ENCODE peak calls at places on chromosomes 4 and X, in six cellular contexts. B, A, G, Q, H and U are unnamed samples.

GRCh38 chr4:120874792-120875774 is 47.4 kb downstream of the PRDM5 start:
- DNase-seq in B (peak), A (no peak), G (no peak), Q (no peak), H (no peak), U (no peak)

GRCh38 chr4:161894014-161894413 is 269.8 kb downstream of the FSTL5 start:
- DNase-seq in B (no peak), A (no peak), G (no peak), Q (no peak), H (no peak), U (no peak)

GRCh38 chr4:128229458-128229805 is 58.2 kb downstream of the PGRMC2 start:
- DNase-seq in B (no peak), A (no peak), G (no peak), Q (no peak), H (no peak), U (no peak)

GRCh38 chrX:17579021-17579420 is 158.3 kb upstream of the SCML1 start:
- DNase-seq in B (no peak), A (no peak), G (no peak), Q (no peak), H (no peak), U (no peak)

GRCh38 chr4:185143596-185143969 is 517 bp downstream of the SLC25A4 start:
- DNase-seq in B (no peak), A (no peak), G (peak), Q (peak), H (no peak), U (no peak)

GRCh38 chr4:53963336-53963735 is 101.1 kb downstream of the CHIC2 start:
- DNase-seq in B (no peak), A (no peak), G (no peak), Q (no peak), H (peak), U (no peak)

GRCh38 chrX:374566-374965 is 12.1 kb downstream of the PPP2R3B start:
- DNase-seq in B (peak), A (no peak), G (peak), Q (no peak), H (no peak), U (no peak)

GRCh38 chrX:108312938-108313337 is 125.3 kb downstream of the COL4A6 start:
- DNase-seq in B (peak), A (no peak), G (peak), Q (no peak), H (no peak), U (no peak)

GRCh38 chr4:40564004-40564403 is 65.7 kb downstream of the RBM47 start:
- DNase-seq in B (no peak), A (no peak), G (no peak), Q (no peak), H (no peak), U (no peak)

GRCh38 chrX:63050225-63050624 is 300.9 kb downstream of the SPIN4 start:
- DNase-seq in B (no peak), A (no peak), G (no peak), Q (no peak), H (no peak), U (no peak)

GRCh38 chr4:94488667-94489066 is 36.9 kb downstream of the PDLIM5 start:
- DNase-seq in B (no peak), A (no peak), G (peak), Q (no peak), H (no peak), U (no peak)

GRCh38 chrX:139932077-139932900 is 564 bp downstream of the ATP11C start:
- DNase-seq in B (peak), A (peak), G (peak), Q (peak), H (no peak), U (peak)

GRCh38 chrX:101411984-101412383 is 4.0 kb downstream of the HNRNPH2 start:
- DNase-seq in B (no peak), A (no peak), G (no peak), Q (no peak), H (no peak), U (no peak)

GRCh38 chr4:143307536-143307935 is 29.1 kb upstream of the GAB1 start:
- DNase-seq in B (no peak), A (no peak), G (no peak), Q (no peak), H (no peak), U (no peak)

GRCh38 chrX:16671005-16671404 is 21.0 kb downstream of the S100G start:
- DNase-seq in B (peak), A (no peak), G (peak), Q (peak), H (no peak), U (no peak)

GRCh38 chr4:77619408-77619807 is 13.8 kb downstream of the CXCL13 start:
- DNase-seq in B (no peak), A (no peak), G (no peak), Q (no peak), H (no peak), U (no peak)

GRCh38 chrX:134546187-134546586 is 86.2 kb downstream of the HPRT1 start:
- DNase-seq in B (peak), A (no peak), G (no peak), Q (no peak), H (no peak), U (no peak)

GRCh38 chr4:26181616-26182015 is 139.2 kb upstream of the RBPJ start:
- DNase-seq in B (no peak), A (no peak), G (no peak), Q (no peak), H (no peak), U (no peak)

GRCh38 chrX:136889269-136889668 is 8.7 kb upstream of the RBMX start:
- DNase-seq in B (no peak), A (no peak), G (no peak), Q (no peak), H (no peak), U (no peak)

GRCh38 chr4:90184560-90184959 is 57.4 kb downstream of the CCSER1 start:
- DNase-seq in B (no peak), A (no peak), G (no peak), Q (no peak), H (no peak), U (no peak)

GRCh38 chr4:151987606-151988005 is 226.8 kb upstream of the GATB start:
- DNase-seq in B (no peak), A (no peak), G (no peak), Q (no peak), H (no peak), U (no peak)

GRCh38 chrX:3514996-3515395 is 168.5 kb upstream of the MXRA5 start:
- DNase-seq in B (no peak), A (no peak), G (no peak), Q (no peak), H (no peak), U (no peak)

GRCh38 chrX:4994855-4995254 is 1233.8 kb downstream of the NLGN4X start:
- DNase-seq in B (no peak), A (no peak), G (no peak), Q (no peak), H (no peak), U (no peak)

GRCh38 chr4:6999172-7000086 is 43.7 kb upstream of the TADA2B start:
- DNase-seq in B (peak), A (no peak), G (no peak), Q (peak), H (no peak), U (no peak)

GRCh38 chrX:41382699-41383645 is 49.0 kb downstream of the DDX3X start:
- DNase-seq in B (no peak), A (no peak), G (peak), Q (no peak), H (no peak), U (no peak)

GRCh38 chr4:102629686-102630085 is 128.5 kb downstream of the NFKB1 start:
- DNase-seq in B (no peak), A (no peak), G (no peak), Q (no peak), H (no peak), U (no peak)

GRCh38 chr4:58600290-58600689 is 1490.1 kb upstream of the IGFBP7 start:
- DNase-seq in B (peak), A (no peak), G (no peak), Q (no peak), H (no peak), U (no peak)

GRCh38 chr4:103786014-103786413 is 66.2 kb upstream of the TACR3 start:
- DNase-seq in B (peak), A (no peak), G (peak), Q (peak), H (no peak), U (no peak)

GRCh38 chrX:136130931-136131843 is 16.1 kb upstream of the FHL1 start:
- DNase-seq in B (no peak), A (no peak), G (peak), Q (no peak), H (no peak), U (no peak)

GRCh38 chrX:68878977-68879376 is 50.2 kb downstream of the EFNB1 start:
- DNase-seq in B (peak), A (no peak), G (no peak), Q (no peak), H (no peak), U (no peak)

GRCh38 chr4:184269879-184270430 is 52.3 kb upstream of the ENPP6 start:
- DNase-seq in B (no peak), A (no peak), G (no peak), Q (no peak), H (peak), U (no peak)

GRCh38 chr4:169268951-169269781 is 1.6 kb downstream of the SH3RF1 start:
- DNase-seq in B (no peak), A (no peak), G (peak), Q (no peak), H (no peak), U (no peak)

GRCh38 chr4:145722561-145722960 is 42.6 kb downstream of the C4orf51 start:
- DNase-seq in B (no peak), A (no peak), G (no peak), Q (no peak), H (peak), U (no peak)

GRCh38 chr4:185566972-185567749 is 31.9 kb upstream of the PDLIM3 start:
- DNase-seq in B (no peak), A (no peak), G (peak), Q (no peak), H (no peak), U (no peak)

GRCh38 chr4:158446106-158446505 is 75.6 kb upstream of the RXFP1 start:
- DNase-seq in B (no peak), A (no peak), G (no peak), Q (no peak), H (no peak), U (no peak)

GRCh38 chr4:76090241-76090691 is 15.8 kb downstream of the ART3 start:
- DNase-seq in B (no peak), A (no peak), G (peak), Q (peak), H (no peak), U (no peak)